ENCODE peak calls at places on chromosomes 6 and 20, in five cellular contexts. V is ovary, H is neural crest cell, J is T-helper 2 cell, X is tibial nerve. R is an unnamed sample.

GRCh38 chr6:132867055-132867454 is 52.7 kb downstream of the RPS12 start:
- DNase-seq in V (no peak), J (no peak), X (no peak), H (no peak), R (no peak)

GRCh38 chr6:90319044-90319443 is 22.4 kb upstream of the BACH2 start:
- DNase-seq in J (no peak), X (no peak), H (no peak), V (no peak), R (no peak)

GRCh38 chr6:73691512-73691911 is 4.5 kb upstream of the CD109 start:
- DNase-seq in V (no peak), X (no peak), H (no peak), J (no peak), R (no peak)

GRCh38 chr20:51228763-51229162 is 205.9 kb upstream of the KCNG1 start:
- DNase-seq in J (no peak), X (no peak), V (no peak), H (no peak), R (no peak)

GRCh38 chr6:139981810-139982550 is 607.5 kb upstream of the CITED2 start:
- DNase-seq in V (no peak), H (peak), J (no peak), X (no peak), R (no peak)

GRCh38 chr6:131063028-131063763 is at the start of gene EPB41L2:
- DNase-seq in V (peak), J (peak), H (peak), X (peak), R (peak)

GRCh38 chr6:40631760-40632159 is 44.6 kb upstream of the LRFN2 start:
- DNase-seq in V (no peak), H (no peak), X (no peak), J (no peak), R (no peak)

GRCh38 chr6:157982580-157983438 is 1.1 kb downstream of the SYNJ2 start:
- DNase-seq in J (no peak), V (no peak), X (no peak), H (no peak), R (no peak)

GRCh38 chr20:60249436-60249835 is 291.2 kb downstream of the CDH26 start:
- DNase-seq in H (no peak), X (no peak), V (no peak), J (no peak), R (no peak)

GRCh38 chr6:52284131-52284459 is 447 bp downstream of the MCM3 start:
- DNase-seq in H (peak), V (no peak), J (peak), X (no peak), R (no peak)

GRCh38 chr6:152240983-152241766 is 396.0 kb downstream of the SYNE1 start:
- DNase-seq in J (no peak), X (no peak), H (no peak), V (no peak), R (no peak)

R was measured in effector memory CD8-positive, alpha-beta T cell.